ENCODE peak calls at places on chromosomes 11 and 22, in five cellular contexts. One of them, this sample, is unnamed.

GRCh38 chr11:117459121-117459978 is 131.7 kb downstream of the CEP164 start:
- DNase-seq in transverse colon: no peak
- DNase-seq in Peyer's patch: no peak
- DNase-seq in sigmoid colon: no peak
- DNase-seq in thyroid gland: no peak
- DNase-seq in this sample: no peak

GRCh38 chr11:35725880-35726279 is 63.3 kb downstream of the TRIM44 start:
- DNase-seq in transverse colon: no peak
- DNase-seq in Peyer's patch: peak
- DNase-seq in sigmoid colon: no peak
- DNase-seq in thyroid gland: no peak
- DNase-seq in this sample: no peak

GRCh38 chr11:36079911-36080310 is 136.0 kb downstream of the LDLRAD3 start:
- DNase-seq in transverse colon: no peak
- DNase-seq in Peyer's patch: no peak
- DNase-seq in sigmoid colon: no peak
- DNase-seq in thyroid gland: no peak
- DNase-seq in this sample: no peak

GRCh38 chr11:133509924-133510697 is 22.2 kb downstream of the OPCML start:
- DNase-seq in transverse colon: no peak
- DNase-seq in Peyer's patch: no peak
- DNase-seq in sigmoid colon: no peak
- DNase-seq in thyroid gland: no peak
- DNase-seq in this sample: no peak

GRCh38 chr11:17673951-17674350 is 45.4 kb upstream of the MYOD1 start:
- DNase-seq in transverse colon: no peak
- DNase-seq in Peyer's patch: no peak
- DNase-seq in sigmoid colon: no peak
- DNase-seq in thyroid gland: no peak
- DNase-seq in this sample: no peak

GRCh38 chr11:60924110-60924905 is at the start of gene TMEM132A:
- DNase-seq in transverse colon: peak
- DNase-seq in Peyer's patch: peak
- DNase-seq in sigmoid colon: no peak
- DNase-seq in thyroid gland: peak
- DNase-seq in this sample: peak

GRCh38 chr11:62573592-62574362 is at the start of gene EEF1G:
- DNase-seq in transverse colon: peak
- DNase-seq in Peyer's patch: peak
- DNase-seq in sigmoid colon: peak
- DNase-seq in thyroid gland: peak
- DNase-seq in this sample: peak

GRCh38 chr11:2799881-2800654 is 85.5 kb downstream of the CDKN1C start:
- DNase-seq in transverse colon: peak
- DNase-seq in Peyer's patch: peak
- DNase-seq in sigmoid colon: peak
- DNase-seq in thyroid gland: peak
- DNase-seq in this sample: no peak

GRCh38 chr11:72736452-72737069 is 15.6 kb downstream of the ARAP1 start:
- DNase-seq in transverse colon: no peak
- DNase-seq in Peyer's patch: peak
- DNase-seq in sigmoid colon: peak
- DNase-seq in thyroid gland: peak
- DNase-seq in this sample: no peak

GRCh38 chr11:70399681-70400112 is 1.4 kb downstream of the CTTN start:
- DNase-seq in transverse colon: peak
- DNase-seq in Peyer's patch: peak
- DNase-seq in sigmoid colon: peak
- DNase-seq in thyroid gland: peak
- DNase-seq in this sample: peak

GRCh38 chr11:36431429-36432092 is 78.5 kb downstream of the TRAF6 start:
- DNase-seq in transverse colon: peak
- DNase-seq in Peyer's patch: peak
- DNase-seq in sigmoid colon: peak
- DNase-seq in thyroid gland: no peak
- DNase-seq in this sample: no peak

DNA sequence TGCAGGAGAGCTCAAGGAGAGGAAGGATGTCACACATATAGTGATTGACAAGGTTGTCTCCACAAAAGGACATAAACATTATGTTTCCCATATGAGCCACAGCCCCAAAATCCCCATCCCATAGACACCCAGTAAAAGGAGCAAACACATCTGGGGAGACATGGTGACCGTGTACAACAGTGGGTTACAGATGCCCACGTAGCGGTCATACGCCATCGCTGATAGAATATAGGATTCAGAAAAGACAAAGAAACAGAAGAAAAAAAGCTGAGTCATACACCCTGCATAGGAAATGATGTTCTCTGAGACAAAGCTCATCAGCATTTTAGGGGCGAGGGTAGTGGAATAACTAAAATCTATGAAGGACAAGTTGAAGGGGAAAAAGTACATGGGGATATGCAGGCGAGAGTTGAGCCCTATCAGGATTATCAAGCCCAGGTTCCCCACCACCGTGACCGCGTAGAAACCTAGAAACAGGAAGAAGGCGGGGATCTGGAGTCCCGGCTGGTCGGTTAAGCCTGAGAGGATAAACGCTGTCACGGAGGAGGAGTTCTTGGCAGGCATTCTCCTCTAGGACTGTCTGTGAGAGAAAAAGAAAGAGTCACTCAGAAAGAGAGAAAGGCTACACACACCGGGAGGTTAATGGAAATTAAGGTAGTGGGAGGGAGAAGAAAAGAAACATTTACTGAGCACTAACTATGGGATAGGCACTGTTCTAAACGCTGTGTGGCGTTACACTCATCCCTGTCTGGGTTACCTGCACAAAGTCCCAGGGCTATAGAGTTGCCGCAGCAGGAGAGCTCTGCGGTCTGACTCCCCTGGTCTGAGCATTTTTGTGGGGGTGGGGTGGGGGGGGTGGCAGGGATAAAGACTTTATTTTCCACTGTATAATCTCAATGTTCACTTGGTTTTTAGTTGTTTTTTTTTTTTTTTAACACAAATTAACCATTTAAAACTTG is 36.1 kb upstream of the OR8B8 start:
- DNase-seq in transverse colon: no peak
- DNase-seq in Peyer's patch: no peak
- DNase-seq in sigmoid colon: no peak
- DNase-seq in thyroid gland: peak
- DNase-seq in this sample: no peak
- TF ChIP-seq POLR2A in transverse colon: no peak
- TF ChIP-seq POLR2A in Peyer's patch: no peak
- TF ChIP-seq POLR2A in sigmoid colon: no peak
- TF ChIP-seq POLR2A in thyroid gland: no peak
- TF ChIP-seq POLR2A in this sample: no peak

DNA sequence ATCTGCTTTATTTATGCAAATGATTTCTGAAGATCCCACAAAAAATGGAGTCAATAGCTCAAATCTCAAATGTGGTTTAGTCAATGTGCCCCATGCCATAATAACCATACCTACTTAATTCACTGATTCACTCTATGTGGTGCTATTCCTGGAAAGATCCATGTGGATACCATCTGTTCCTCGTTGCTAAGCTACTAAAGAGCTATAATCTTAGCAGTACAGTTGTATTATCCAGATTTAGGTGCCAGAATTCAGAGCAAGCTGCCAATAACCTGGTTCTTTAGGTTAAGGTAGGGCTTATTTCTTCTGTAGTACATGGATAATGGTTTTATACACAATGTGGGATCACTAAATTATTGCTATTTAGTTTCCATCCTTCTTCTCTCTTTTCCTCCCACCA is 974.7 kb upstream of the CCDC90B start:
- DNase-seq in transverse colon: no peak
- DNase-seq in Peyer's patch: no peak
- DNase-seq in sigmoid colon: no peak
- DNase-seq in thyroid gland: no peak
- DNase-seq in this sample: no peak
- TF ChIP-seq POLR2A in transverse colon: no peak
- TF ChIP-seq POLR2A in Peyer's patch: no peak
- TF ChIP-seq POLR2A in sigmoid colon: no peak
- TF ChIP-seq POLR2A in thyroid gland: no peak
- TF ChIP-seq POLR2A in this sample: no peak

GRCh38 chr22:19970479-19971275 is 29.1 kb upstream of the TXNRD2 start:
- DNase-seq in transverse colon: peak
- DNase-seq in Peyer's patch: peak
- DNase-seq in sigmoid colon: peak
- DNase-seq in thyroid gland: peak
- DNase-seq in this sample: peak
- TF ChIP-seq POLR2A in transverse colon: peak
- TF ChIP-seq POLR2A in Peyer's patch: no peak
- TF ChIP-seq POLR2A in sigmoid colon: no peak
- TF ChIP-seq POLR2A in thyroid gland: no peak
- TF ChIP-seq POLR2A in this sample: no peak

GRCh38 chr11:45181595-45182550 is 35.4 kb downstream of the PRDM11 start:
- DNase-seq in transverse colon: no peak
- DNase-seq in Peyer's patch: no peak
- DNase-seq in sigmoid colon: peak
- DNase-seq in thyroid gland: peak
- DNase-seq in this sample: peak

GRCh38 chr11:45180158-45180887 is 33.9 kb downstream of the PRDM11 start:
- DNase-seq in transverse colon: peak
- DNase-seq in Peyer's patch: peak
- DNase-seq in sigmoid colon: peak
- DNase-seq in thyroid gland: peak
- DNase-seq in this sample: peak

GRCh38 chr11:45179686-45180085 is 33.2 kb downstream of the PRDM11 start:
- DNase-seq in transverse colon: no peak
- DNase-seq in Peyer's patch: no peak
- DNase-seq in sigmoid colon: peak
- DNase-seq in thyroid gland: no peak
- DNase-seq in this sample: no peak

GRCh38 chr11:45182902-45183301 is 36.5 kb downstream of the PRDM11 start:
- DNase-seq in transverse colon: peak
- DNase-seq in Peyer's patch: peak
- DNase-seq in sigmoid colon: peak
- DNase-seq in thyroid gland: peak
- DNase-seq in this sample: peak

DNA sequence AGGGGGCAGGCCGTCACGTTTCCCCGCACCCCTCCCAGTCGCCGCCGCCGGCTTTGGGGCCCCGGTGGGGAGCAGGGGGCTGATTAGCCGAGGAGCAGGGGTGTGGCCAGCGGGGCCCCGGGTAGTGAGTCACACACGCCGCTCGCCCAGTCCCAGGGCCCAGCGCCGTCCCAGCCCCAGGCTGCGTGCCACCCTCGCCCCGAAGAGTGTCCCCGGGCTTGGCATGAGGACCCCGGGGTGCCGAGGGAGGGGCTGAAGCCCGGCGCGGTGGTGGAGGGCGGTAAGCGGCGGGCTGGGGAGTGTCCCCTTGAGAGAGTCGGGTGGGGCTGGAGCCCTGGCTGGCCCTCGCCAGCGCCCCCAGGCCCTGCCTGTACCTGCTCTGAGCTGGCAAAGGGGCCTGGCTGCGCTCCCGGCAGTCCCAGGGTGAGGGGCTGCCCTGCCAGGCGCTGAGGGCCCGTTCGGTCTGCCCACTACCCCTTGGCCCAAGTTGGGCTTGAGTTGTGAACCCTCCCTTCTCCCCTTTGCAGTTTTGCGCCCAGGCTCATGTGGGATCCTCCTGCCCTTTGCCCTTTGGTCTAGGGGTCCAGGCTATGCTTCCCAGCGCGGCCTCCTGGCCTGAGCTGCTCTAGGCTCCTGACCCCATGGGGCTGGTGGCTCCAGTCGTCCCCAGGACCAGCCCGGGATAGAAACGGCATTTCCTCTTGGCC is 34.6 kb downstream of the PRDM11 start:
- DNase-seq in transverse colon: peak
- DNase-seq in Peyer's patch: peak
- DNase-seq in sigmoid colon: peak
- DNase-seq in thyroid gland: peak
- DNase-seq in this sample: no peak
- TF ChIP-seq POLR2A in transverse colon: peak
- TF ChIP-seq POLR2A in Peyer's patch: peak
- TF ChIP-seq POLR2A in sigmoid colon: no peak
- TF ChIP-seq POLR2A in thyroid gland: no peak
- TF ChIP-seq POLR2A in this sample: no peak

DNA sequence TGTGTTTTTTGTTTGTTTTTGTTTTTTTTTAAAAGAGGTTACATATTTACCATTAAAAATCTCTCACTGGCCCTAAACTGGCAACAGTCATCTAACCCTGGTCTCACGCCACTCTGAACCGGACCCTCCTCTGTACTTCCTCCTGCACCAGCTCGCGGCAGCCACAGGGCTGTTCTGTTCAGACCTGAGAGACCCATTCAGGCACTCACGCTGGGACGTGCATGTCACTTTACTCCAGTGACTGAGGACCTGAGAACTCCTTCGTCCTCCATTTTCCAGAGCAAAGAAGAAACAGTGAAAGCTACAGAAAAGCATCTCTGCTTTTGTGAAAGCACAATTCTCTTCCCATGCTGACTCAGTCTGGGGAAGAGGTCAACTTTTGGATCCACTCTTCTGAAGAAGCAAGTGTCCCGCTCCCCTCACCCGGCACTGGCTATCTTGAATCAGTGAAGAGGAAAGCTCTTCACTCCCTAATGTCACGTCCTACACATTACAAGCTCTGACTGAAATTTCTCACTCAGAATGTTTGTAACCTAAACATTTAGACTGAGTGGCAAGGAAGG is 24.6 kb downstream of the PISD start:
- DNase-seq in transverse colon: no peak
- DNase-seq in Peyer's patch: peak
- DNase-seq in sigmoid colon: no peak
- DNase-seq in thyroid gland: peak
- DNase-seq in this sample: no peak
- TF ChIP-seq POLR2A in transverse colon: no peak
- TF ChIP-seq POLR2A in Peyer's patch: peak
- TF ChIP-seq POLR2A in sigmoid colon: no peak
- TF ChIP-seq POLR2A in thyroid gland: no peak
- TF ChIP-seq POLR2A in this sample: no peak

DNA sequence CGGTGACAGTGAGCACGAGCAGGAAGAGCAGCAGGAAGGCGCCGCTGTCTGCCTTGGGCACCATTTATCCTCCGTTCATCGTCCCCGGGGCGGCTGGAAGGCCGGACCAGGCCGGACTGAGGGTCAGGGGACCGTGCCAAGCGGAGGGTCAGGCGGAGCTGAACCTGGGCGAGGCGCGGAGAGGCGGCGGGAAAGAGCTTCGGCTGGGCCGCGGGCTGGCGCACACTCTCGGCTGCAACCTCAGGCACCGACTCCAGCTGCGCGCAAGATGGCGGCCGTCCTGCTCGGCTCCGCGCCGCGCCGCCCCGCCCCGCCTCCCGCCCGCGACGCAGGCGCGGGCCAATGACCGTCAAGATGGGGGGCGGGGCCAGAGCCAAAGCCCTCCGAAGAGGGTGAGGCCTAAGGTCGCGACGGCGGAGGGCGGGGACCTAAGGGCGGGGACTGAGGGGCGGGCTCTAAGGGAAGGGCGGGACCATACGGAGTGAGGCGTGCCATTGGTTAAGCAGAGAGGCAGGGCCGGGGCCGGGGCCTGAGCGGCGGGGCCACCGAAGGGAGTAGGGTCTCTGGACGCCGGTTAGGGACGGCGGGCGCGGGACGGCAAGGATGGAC is at the start of gene DGCR2:
- DNase-seq in transverse colon: peak
- DNase-seq in Peyer's patch: peak
- DNase-seq in sigmoid colon: peak
- DNase-seq in thyroid gland: peak
- DNase-seq in this sample: peak
- TF ChIP-seq POLR2A in transverse colon: peak
- TF ChIP-seq POLR2A in Peyer's patch: peak
- TF ChIP-seq POLR2A in sigmoid colon: peak
- TF ChIP-seq POLR2A in thyroid gland: peak
- TF ChIP-seq POLR2A in this sample: no peak

This sample was measured in lower leg skin.